ENCODE peak calls at places on chromosome 20, in nine cellular contexts. Z is NCI-H460, B is cardiac fibroblast, E is fibroblast of pulmonary artery, Y is activated T-cell treated with anti-CD3 and anti-CD28 coated beads for 1 hour, W is NCI-H748 treated with DMSO at 0.1 percent for 48 hours, R is CD14-positive monocyte, M is brain microvascular endothelial cell, S is COR-L47. D is an unnamed sample.

GRCh38 chr20:56924316-56924975 is 295.3 kb downstream of the TFAP2C start:
- DNase-seq in Y (no peak), W (no peak), B (no peak), M (no peak), S (no peak), Z (no peak), R (no peak), E (no peak), D (peak; percentile 2)

GRCh38 chr20:44071526-44072111 is 115.4 kb downstream of the JPH2 start:
- DNase-seq in B (no peak), Y (no peak), S (no peak), Z (no peak), R (no peak), E (no peak), W (no peak), M (no peak), D (no peak)

GRCh38 chr20:2124632-2125131 is 23.1 kb downstream of the STK35 start:
- DNase-seq in S (no peak), B (no peak), M (no peak), E (no peak), W (no peak), Y (no peak), Z (no peak), R (no peak), D (no peak)

GRCh38 chr20:50348118-50348517 is 157.5 kb downstream of the CEBPB start:
- DNase-seq in W (no peak), S (no peak), B (no peak), E (peak; percentile 63), Z (no peak), M (no peak), R (peak; percentile 73), Y (no peak), D (no peak)

GRCh38 chr20:51037499-51038110 is 14.7 kb upstream of the KCNG1 start:
- DNase-seq in E (no peak), M (no peak), B (no peak), Z (no peak), R (no peak), W (no peak), S (peak; percentile 89), Y (no peak), D (no peak)

GRCh38 chr20:46119028-46119546 is 973 bp downstream of the CD40 start:
- DNase-seq in S (no peak), R (no peak), E (no peak), Y (no peak), M (no peak), Z (no peak), W (no peak), B (no peak), D (no peak)

GRCh38 chr20:3663031-3663701 is at the start of gene GFRA4:
- DNase-seq in M (no peak), Y (no peak), B (no peak), R (no peak), E (no peak), S (no peak), W (no peak), Z (no peak), D (no peak)

GRCh38 chr20:47438464-47439381 is 63.0 kb upstream of the NCOA3 start:
- DNase-seq in B (no peak), Z (no peak), S (no peak), E (no peak), W (no peak), M (no peak), R (peak; percentile 59), Y (no peak), D (no peak)

GRCh38 chr20:62516345-62516744 is 40.5 kb upstream of the GATA5 start:
- DNase-seq in Z (peak; percentile 41), W (no peak), Y (no peak), E (no peak), R (no peak), S (no peak), B (no peak), M (no peak), D (no peak)

D was measured in fibroblast of lung.